ENCODE peak calls at places on chromosomes 11 and 22, in nine cellular contexts. C is nephron progenitor cell, O is tibial nerve, G is ascending aorta, M is gastrocnemius medialis, E is activated B cell treated with CpG ODN at 0.5 μM for 24 hours, R is uterus, Y is coronary artery, K is right lobe of liver. N is an unnamed sample.

GRCh38 chr22:35754761-35755160 is 37.1 kb downstream of the APOL5 start:
- DNase-seq in O (no peak), E (no peak), Y (no peak), K (no peak), C (no peak), M (no peak), G (no peak), R (no peak), N (no peak)

GRCh38 chr11:120052196-120052775 is 85.6 kb downstream of the TRIM29 start:
- DNase-seq in O (no peak), G (peak; percentile 19), M (no peak), R (no peak), K (no peak), C (no peak), E (no peak), Y (peak; percentile 53), N (no peak)

GRCh38 chr11:35427158-35427557 is 7.8 kb upstream of the SLC1A2 start:
- DNase-seq in R (no peak), G (no peak), Y (no peak), K (no peak), C (no peak), O (no peak), M (no peak), E (no peak), N (peak; percentile 45)

GRCh38 chr11:67504023-67504949 is 877 bp downstream of the PITPNM1 start:
- DNase-seq in C (peak; percentile 79), E (peak; percentile 36), R (no peak), Y (no peak), G (no peak), K (peak; percentile 74), M (no peak), O (no peak), N (no peak)

GRCh38 chr22:46043816-46044717 is 67.1 kb upstream of the WNT7B start:
- DNase-seq in G (peak; percentile 70), C (no peak), K (no peak), R (peak; percentile 63), M (no peak), Y (peak; percentile 79), E (no peak), O (no peak), N (no peak)

GRCh38 chr22:33240901-33241300 is 182.7 kb upstream of the SYN3 start:
- DNase-seq in E (no peak), M (no peak), R (no peak), G (no peak), K (no peak), C (no peak), O (no peak), Y (no peak), N (no peak)

GRCh38 chr11:44036811-44037657 is 10.7 kb upstream of the ACCSL start:
- DNase-seq in M (peak; percentile 38), K (peak; percentile 66), R (peak; percentile 92), E (no peak), C (peak; percentile 78), O (peak; percentile 70), Y (peak; percentile 95), G (peak; percentile 95), N (peak; percentile 62)

GRCh38 chr22:50481045-50481439 is 301 bp upstream of the ADM2 start:
- DNase-seq in C (no peak), R (no peak), M (no peak), E (no peak), G (no peak), K (no peak), Y (no peak), O (no peak), N (no peak)

GRCh38 chr22:24087071-24087795 is 76.1 kb downstream of the CABIN1 start:
- DNase-seq in M (no peak), G (peak; percentile 58), K (no peak), R (no peak), Y (peak; percentile 58), O (no peak), E (no peak), C (no peak), N (no peak)

GRCh38 chr22:30235687-30236170 is 10.8 kb downstream of the LIF start:
- DNase-seq in M (no peak), C (no peak), K (no peak), R (no peak), O (no peak), G (no peak), Y (no peak), E (no peak), N (no peak)

GRCh38 chr11:60950933-60951610 is 904 bp downstream of the SLC15A3 start:
- DNase-seq in Y (no peak), C (peak; percentile 60), M (no peak), R (no peak), K (no peak), O (no peak), E (no peak), G (no peak), N (no peak)

GRCh38 chr11:111793863-111794262 is 27.7 kb upstream of the PPP2R1B start:
- DNase-seq in R (no peak), C (no peak), G (no peak), E (no peak), Y (no peak), M (no peak), O (no peak), K (peak; percentile 65), N (peak; percentile 72)

GRCh38 chr11:102791271-102792036 is 6.5 kb downstream of the MMP1 start:
- DNase-seq in K (no peak), E (no peak), Y (no peak), M (no peak), R (no peak), O (no peak), C (no peak), G (no peak), N (no peak)

GRCh38 chr11:115760921-115761320 is 256.7 kb upstream of the CADM1 start:
- DNase-seq in O (no peak), G (no peak), M (no peak), K (no peak), C (peak; percentile 32), Y (no peak), R (no peak), E (no peak), N (no peak)

GRCh38 chr22:23088199-23088604 is 17.9 kb downstream of the GNAZ start:
- DNase-seq in M (no peak), R (no peak), C (no peak), E (no peak), K (no peak), Y (no peak), O (no peak), G (no peak), N (no peak)

GRCh38 chr11:70324354-70325115 is 54.0 kb downstream of the PPFIA1 start:
- DNase-seq in M (no peak), Y (no peak), G (no peak), K (no peak), C (no peak), O (no peak), E (no peak), R (no peak), N (no peak)

GRCh38 chr11:100629671-100630070 is 57.4 kb upstream of the ARHGAP42 start:
- DNase-seq in G (no peak), R (no peak), E (no peak), M (no peak), C (no peak), O (no peak), Y (no peak), K (no peak), N (no peak)
- TF ChIP-seq CTCF in G (no peak), R (no peak), E (no peak), M (peak; percentile 17), C (no peak), O (no peak), Y (no peak), K (peak; percentile 21), N (no peak)

DNA sequence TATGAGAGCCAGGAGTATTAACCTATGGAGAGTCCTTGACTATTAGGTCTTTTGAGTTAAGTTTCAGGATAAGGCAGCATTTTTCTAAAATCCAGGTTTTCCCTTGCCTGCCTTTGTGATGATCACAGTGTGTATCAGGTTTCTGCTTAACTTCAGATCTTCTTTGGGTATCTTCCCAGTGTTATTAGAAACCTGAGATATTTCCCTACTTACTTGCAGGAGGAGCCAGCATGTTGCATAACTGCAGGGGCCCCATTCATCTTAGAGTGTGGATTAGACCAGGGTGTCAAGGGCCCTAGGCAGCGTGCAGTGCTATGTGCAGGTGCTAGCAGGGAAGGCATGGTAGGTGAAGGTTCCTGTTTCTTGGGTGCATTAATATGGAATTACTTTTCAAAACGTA is 69.5 kb downstream of the ZNRF3 start:
- DNase-seq in R (peak; percentile 27), O (no peak), M (no peak), G (no peak), C (no peak), K (no peak), E (no peak), Y (no peak), N (no peak)
- TF ChIP-seq CTCF in R (no peak), O (no peak), M (no peak), G (no peak), C (no peak), K (no peak), E (no peak), Y (no peak), N (no peak)

GRCh38 chr22:44325718-44326548 is 13.2 kb upstream of the SHISAL1 start:
- DNase-seq in M (no peak), E (no peak), G (no peak), R (no peak), O (no peak), C (no peak), K (no peak), Y (no peak), N (no peak)
- TF ChIP-seq CTCF in M (no peak), E (no peak), G (no peak), R (peak; percentile 44), O (peak; percentile 34), C (no peak), K (no peak), Y (no peak), N (peak; percentile 54)

DNA sequence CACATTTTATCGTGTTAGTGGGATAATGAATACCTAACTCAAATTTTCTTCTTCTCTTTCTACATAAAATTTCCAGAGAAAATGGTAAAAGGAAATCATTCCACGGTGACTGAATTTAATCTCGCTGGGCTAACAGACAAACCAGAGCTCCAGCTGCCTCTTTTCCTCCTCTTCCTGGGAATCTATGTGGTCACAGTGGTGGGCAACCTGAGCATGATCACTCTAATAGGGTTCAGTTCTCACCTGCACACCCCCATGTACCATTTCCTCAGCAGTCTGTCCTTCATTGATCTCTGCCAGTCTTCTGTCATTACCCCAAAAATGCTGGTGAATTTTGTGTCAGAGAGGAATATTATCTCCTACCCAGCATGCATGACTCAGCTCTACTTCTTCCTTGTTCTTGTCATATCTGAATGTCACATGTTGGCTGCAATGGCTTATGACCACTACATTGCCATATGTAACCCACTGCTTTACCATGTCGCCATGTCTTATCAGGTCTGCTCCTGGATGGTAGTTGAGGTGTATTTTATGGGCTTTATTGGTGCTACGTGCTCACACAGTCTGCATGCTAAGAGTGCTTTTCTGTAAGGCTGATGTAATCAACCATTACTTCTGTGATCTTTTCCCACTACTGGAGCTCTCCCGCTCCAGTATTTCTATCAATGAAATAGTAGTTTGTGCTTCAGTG is 24.1 kb downstream of the OR10D3 start:
- DNase-seq in M (no peak), K (no peak), Y (no peak), R (no peak), O (no peak), C (no peak), G (no peak), E (no peak), N (no peak)
- TF ChIP-seq CTCF in M (no peak), K (no peak), Y (no peak), R (no peak), O (no peak), C (no peak), G (no peak), E (no peak), N (no peak)

N was measured in AG09319.